ENCODE peak calls at places on chromosomes 6 and 20, in six cellular contexts. One of them, this sample, is unnamed.

GRCh38 chr6:17365961-17366360 is 27.4 kb upstream of the CAP2 start:
- DNase-seq in GM23338: no peak
- DNase-seq in HCT116: no peak
- DNase-seq in K562: no peak
- DNase-seq in SK-N-SH: no peak
- DNase-seq in A549: no peak
- DNase-seq in this sample: no peak

GRCh38 chr20:17731233-17731632 is 31.5 kb downstream of the BANF2 start:
- DNase-seq in GM23338: no peak
- DNase-seq in A549: no peak
- DNase-seq in SK-N-SH: no peak
- DNase-seq in HCT116: no peak
- DNase-seq in K562: no peak
- DNase-seq in this sample: no peak

GRCh38 chr20:20737158-20737557 is 24.7 kb upstream of the RALGAPA2 start:
- DNase-seq in SK-N-SH: no peak
- DNase-seq in GM23338: no peak
- DNase-seq in A549: no peak
- DNase-seq in HCT116: no peak
- DNase-seq in K562: no peak
- DNase-seq in this sample: no peak

GRCh38 chr20:63234693-63235398 is 859 bp upstream of the BIRC7 start:
- DNase-seq in GM23338: peak
- DNase-seq in K562: peak
- DNase-seq in A549: peak
- DNase-seq in HCT116: no peak
- DNase-seq in SK-N-SH: no peak
- DNase-seq in this sample: no peak

GRCh38 chr6:42989923-42990322 is 5.6 kb downstream of the PPP2R5D start:
- DNase-seq in SK-N-SH: no peak
- DNase-seq in HCT116: no peak
- DNase-seq in GM23338: no peak
- DNase-seq in A549: no peak
- DNase-seq in K562: no peak
- DNase-seq in this sample: no peak

GRCh38 chr6:117605169-117605826 is 3.0 kb upstream of the GOPC start:
- DNase-seq in K562: peak
- DNase-seq in SK-N-SH: peak
- DNase-seq in HCT116: peak
- DNase-seq in A549: peak
- DNase-seq in GM23338: peak
- DNase-seq in this sample: peak

GRCh38 chr20:63351811-63352591 is 9.1 kb downstream of the CHRNA4 start:
- DNase-seq in A549: no peak
- DNase-seq in K562: no peak
- DNase-seq in GM23338: peak
- DNase-seq in SK-N-SH: peak
- DNase-seq in HCT116: no peak
- DNase-seq in this sample: no peak

GRCh38 chr20:20894753-20895152 is 182.3 kb upstream of the RALGAPA2 start:
- DNase-seq in SK-N-SH: no peak
- DNase-seq in HCT116: no peak
- DNase-seq in A549: peak
- DNase-seq in GM23338: peak
- DNase-seq in K562: no peak
- DNase-seq in this sample: no peak

GRCh38 chr6:118787746-118788419 is 106.1 kb upstream of the ASF1A start:
- DNase-seq in A549: no peak
- DNase-seq in SK-N-SH: no peak
- DNase-seq in GM23338: no peak
- DNase-seq in K562: no peak
- DNase-seq in HCT116: no peak
- DNase-seq in this sample: no peak

GRCh38 chr6:85678602-85679444 is 36.1 kb upstream of the SYNCRIP start:
- DNase-seq in SK-N-SH: peak
- DNase-seq in HCT116: peak
- DNase-seq in K562: peak
- DNase-seq in A549: peak
- DNase-seq in GM23338: peak
- DNase-seq in this sample: peak

GRCh38 chr6:121506761-121507754 is 71.6 kb downstream of the GJA1 start:
- DNase-seq in SK-N-SH: no peak
- DNase-seq in A549: no peak
- DNase-seq in GM23338: no peak
- DNase-seq in K562: no peak
- DNase-seq in HCT116: no peak
- DNase-seq in this sample: no peak

GRCh38 chr6:149393002-149393679 is 6.9 kb upstream of the SUMO4 start:
- DNase-seq in A549: no peak
- DNase-seq in K562: no peak
- DNase-seq in GM23338: no peak
- DNase-seq in SK-N-SH: no peak
- DNase-seq in HCT116: no peak
- DNase-seq in this sample: no peak

GRCh38 chr6:163180874-163181541 is 233.5 kb upstream of the QKI start:
- DNase-seq in SK-N-SH: no peak
- DNase-seq in K562: peak
- DNase-seq in A549: peak
- DNase-seq in GM23338: peak
- DNase-seq in HCT116: peak
- DNase-seq in this sample: peak

GRCh38 chr20:15597306-15597705 is 975.9 kb downstream of the KIF16B start:
- DNase-seq in K562: no peak
- DNase-seq in A549: peak
- DNase-seq in HCT116: no peak
- DNase-seq in SK-N-SH: no peak
- DNase-seq in GM23338: no peak
- DNase-seq in this sample: no peak

GRCh38 chr6:81999270-81999669 is 246.8 kb upstream of the TENT5A start:
- DNase-seq in K562: no peak
- DNase-seq in GM23338: no peak
- DNase-seq in SK-N-SH: no peak
- DNase-seq in HCT116: no peak
- DNase-seq in A549: no peak
- DNase-seq in this sample: no peak

GRCh38 chr20:56247954-56248782 is at the start of gene MC3R:
- DNase-seq in SK-N-SH: peak
- DNase-seq in A549: peak
- DNase-seq in K562: peak
- DNase-seq in GM23338: peak
- DNase-seq in HCT116: peak
- DNase-seq in this sample: peak

GRCh38 chr6:135535989-135536414 is 38.5 kb upstream of the AHI1 start:
- DNase-seq in A549: peak
- DNase-seq in GM23338: peak
- DNase-seq in K562: peak
- DNase-seq in SK-N-SH: peak
- DNase-seq in HCT116: peak
- DNase-seq in this sample: no peak

GRCh38 chr6:166775180-166775922 is 148.3 kb upstream of the RPS6KA2 start:
- DNase-seq in A549: peak
- DNase-seq in K562: peak
- DNase-seq in GM23338: peak
- DNase-seq in SK-N-SH: peak
- DNase-seq in HCT116: peak
- DNase-seq in this sample: peak

GRCh38 chr6:63418741-63419140 is 99.0 kb upstream of the LGSN start:
- DNase-seq in K562: no peak
- DNase-seq in A549: no peak
- DNase-seq in GM23338: no peak
- DNase-seq in HCT116: no peak
- DNase-seq in SK-N-SH: no peak
- DNase-seq in this sample: no peak

GRCh38 chr6:105620878-105621277 is 218.0 kb upstream of the PREP start:
- DNase-seq in SK-N-SH: no peak
- DNase-seq in HCT116: no peak
- DNase-seq in K562: no peak
- DNase-seq in A549: no peak
- DNase-seq in GM23338: no peak
- DNase-seq in this sample: no peak

GRCh38 chr6:118864330-118865166 is 29.4 kb upstream of the ASF1A start:
- DNase-seq in A549: no peak
- DNase-seq in HCT116: no peak
- DNase-seq in SK-N-SH: no peak
- DNase-seq in K562: no peak
- DNase-seq in GM23338: no peak
- DNase-seq in this sample: no peak

GRCh38 chr6:5318617-5319016 is 57.3 kb downstream of the FARS2 start:
- DNase-seq in A549: no peak
- DNase-seq in SK-N-SH: no peak
- DNase-seq in HCT116: no peak
- DNase-seq in GM23338: no peak
- DNase-seq in K562: no peak
- DNase-seq in this sample: no peak
- TF ChIP-seq REST in A549: no peak
- TF ChIP-seq REST in SK-N-SH: no peak
- TF ChIP-seq REST in HCT116: no peak
- TF ChIP-seq REST in GM23338: no peak
- TF ChIP-seq REST in K562: no peak
- TF ChIP-seq REST in this sample: no peak

GRCh38 chr6:66926060-66926459 is 1219.0 kb upstream of the EYS start:
- DNase-seq in A549: peak
- DNase-seq in GM23338: peak
- DNase-seq in SK-N-SH: no peak
- DNase-seq in HCT116: peak
- DNase-seq in K562: peak
- DNase-seq in this sample: peak
- TF ChIP-seq REST in A549: no peak
- TF ChIP-seq REST in GM23338: no peak
- TF ChIP-seq REST in SK-N-SH: no peak
- TF ChIP-seq REST in HCT116: no peak
- TF ChIP-seq REST in K562: no peak
- TF ChIP-seq REST in this sample: no peak

DNA sequence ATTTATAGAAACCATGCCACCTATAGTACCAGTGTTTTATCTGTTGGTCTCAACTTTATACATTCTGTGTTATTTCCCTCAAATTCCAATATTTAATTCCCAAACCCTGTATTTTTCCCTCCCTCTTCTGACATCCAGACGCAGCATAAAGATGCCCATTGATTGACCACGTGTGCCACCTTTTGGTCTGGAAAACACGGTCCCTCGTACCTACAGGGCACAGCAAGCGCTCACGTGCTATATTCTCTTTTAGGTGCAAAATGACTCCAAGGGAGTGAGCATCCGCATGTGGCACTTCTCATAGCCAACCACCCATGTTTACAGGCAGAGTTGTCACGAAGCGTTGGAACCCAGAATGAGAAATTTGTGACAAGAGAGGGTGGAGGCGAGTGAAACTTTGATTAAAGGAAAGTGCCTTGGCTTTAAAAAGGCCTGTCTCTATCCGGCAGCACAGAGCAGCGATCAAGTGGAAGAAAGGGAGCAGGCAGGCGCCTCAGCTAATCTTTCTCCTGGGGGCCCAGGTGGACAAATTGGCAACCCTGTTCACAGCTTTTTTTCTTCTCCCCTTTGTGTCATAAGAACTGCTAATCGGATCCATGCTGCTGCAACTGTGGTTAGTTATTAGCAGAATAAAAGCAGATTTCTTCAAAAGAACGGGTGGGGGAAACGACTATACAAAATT is 225.9 kb downstream of the TMEM242 start:
- DNase-seq in A549: no peak
- DNase-seq in K562: no peak
- DNase-seq in HCT116: no peak
- DNase-seq in GM23338: no peak
- DNase-seq in SK-N-SH: no peak
- DNase-seq in this sample: no peak
- TF ChIP-seq REST in A549: no peak
- TF ChIP-seq REST in K562: no peak
- TF ChIP-seq REST in HCT116: no peak
- TF ChIP-seq REST in GM23338: no peak
- TF ChIP-seq REST in SK-N-SH: no peak
- TF ChIP-seq REST in this sample: no peak

DNA sequence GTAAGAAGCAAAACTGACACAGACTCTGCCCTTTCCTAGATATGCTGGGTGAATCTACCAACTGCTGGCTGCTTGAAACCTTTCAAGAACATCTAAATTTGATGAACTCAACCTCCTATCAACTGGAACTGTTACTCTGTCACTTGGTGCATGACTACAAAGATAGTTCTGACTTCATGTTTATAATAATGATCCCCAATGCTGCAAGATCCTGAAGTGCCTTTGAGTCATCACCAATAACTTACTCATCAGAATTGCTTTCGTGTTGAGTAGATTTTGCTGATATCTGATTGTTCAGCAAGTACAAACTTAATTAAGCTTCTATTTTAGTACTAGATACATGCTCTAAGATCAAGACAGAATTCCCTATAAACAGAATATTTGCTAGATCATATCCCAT is 100.2 kb upstream of the ARMC2 start:
- DNase-seq in K562: no peak
- DNase-seq in HCT116: no peak
- DNase-seq in A549: no peak
- DNase-seq in GM23338: no peak
- DNase-seq in SK-N-SH: no peak
- DNase-seq in this sample: no peak
- TF ChIP-seq REST in K562: no peak
- TF ChIP-seq REST in HCT116: no peak
- TF ChIP-seq REST in A549: no peak
- TF ChIP-seq REST in GM23338: no peak
- TF ChIP-seq REST in SK-N-SH: no peak
- TF ChIP-seq REST in this sample: no peak

DNA sequence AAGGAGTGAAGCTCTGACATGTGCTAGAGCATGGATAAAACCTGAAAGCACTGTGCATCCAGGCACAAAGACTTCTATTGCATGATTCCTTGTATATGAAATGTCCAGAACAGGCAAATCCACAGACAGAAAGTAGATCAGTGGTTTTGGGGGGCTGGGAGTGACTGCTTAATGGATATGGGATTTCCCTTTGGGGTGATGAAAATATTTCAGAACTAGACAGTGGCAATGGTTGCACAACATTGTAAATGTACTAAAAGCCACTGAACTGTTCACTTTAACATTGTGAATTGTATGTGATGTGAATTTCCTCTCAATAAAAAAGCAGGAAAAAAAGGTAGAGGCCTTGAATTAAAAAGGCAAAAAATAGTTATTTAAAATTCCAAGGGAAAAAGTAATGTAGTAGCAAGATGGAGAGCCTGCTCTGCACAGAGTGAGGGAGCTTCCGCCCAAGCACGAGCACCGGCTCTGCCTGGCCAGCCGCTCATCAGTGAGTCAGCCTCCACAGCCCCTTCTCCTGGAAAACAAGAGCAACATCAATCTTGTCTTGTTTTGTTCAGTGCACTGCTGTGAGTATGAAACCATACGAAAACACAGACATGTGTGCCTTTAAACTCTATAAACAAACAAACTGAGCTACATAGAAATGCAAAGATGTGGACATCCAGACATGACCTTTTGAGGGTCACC is 74.6 kb upstream of the THBS2 start:
- DNase-seq in A549: no peak
- DNase-seq in HCT116: no peak
- DNase-seq in K562: no peak
- DNase-seq in SK-N-SH: no peak
- DNase-seq in GM23338: no peak
- DNase-seq in this sample: no peak
- TF ChIP-seq REST in A549: no peak
- TF ChIP-seq REST in HCT116: no peak
- TF ChIP-seq REST in K562: no peak
- TF ChIP-seq REST in SK-N-SH: no peak
- TF ChIP-seq REST in GM23338: no peak
- TF ChIP-seq REST in this sample: no peak